ENCODE peak calls at places on chromosomes 6 and 20, in five cellular contexts. G, I, E, L and N are unnamed samples.

GRCh38 chr6:90434096-90434495 is 137.5 kb upstream of the BACH2 start:
- DNase-seq in I (no peak), E (no peak), L (no peak), G (no peak), N (no peak)

GRCh38 chr20:20664795-20665194 is 47.6 kb downstream of the RALGAPA2 start:
- DNase-seq in L (no peak), I (peak; percentile 31), G (peak; percentile 12), E (no peak), N (no peak)

GRCh38 chr20:50559149-50559548 is 49.0 kb downstream of the PTPN1 start:
- DNase-seq in I (no peak), G (no peak), L (no peak), E (no peak), N (no peak)

GRCh38 chr20:2693286-2693995 is 861 bp downstream of the EBF4 start:
- DNase-seq in G (no peak), E (no peak), L (peak; percentile 67), I (peak; percentile 5), N (peak; percentile 25)

GRCh38 chr6:26195376-26195923 is 108.2 kb downstream of the HFE start:
- DNase-seq in E (peak; percentile 95), L (peak; percentile 92), G (peak; percentile 44), I (peak; percentile 97), N (peak; percentile 84)

GRCh38 chr6:122268394-122268793 is 131.1 kb upstream of the HSF2 start:
- DNase-seq in E (no peak), L (no peak), G (no peak), I (no peak), N (no peak)

GRCh38 chr20:13644010-13644409 is 5.3 kb upstream of the TASP1 start:
- DNase-seq in L (no peak), E (peak; percentile 57), G (no peak), I (peak; percentile 19), N (no peak)

GRCh38 chr6:42689371-42689770 is 33.0 kb downstream of the PRPH2 start:
- DNase-seq in G (no peak), E (no peak), I (no peak), L (no peak), N (no peak)

GRCh38 chr6:56400273-56400672 is 152.9 kb upstream of the COL21A1 start:
- DNase-seq in E (no peak), G (no peak), L (no peak), I (no peak), N (no peak)

GRCh38 chr20:7371518-7372158 is 568.6 kb downstream of the HAO1 start:
- DNase-seq in I (peak; percentile 21), E (no peak), G (no peak), L (no peak), N (no peak)

GRCh38 chr6:79463721-79464120 is 73.5 kb downstream of the LCA5 start:
- DNase-seq in L (no peak), I (no peak), G (peak; percentile 17), E (no peak), N (no peak)

GRCh38 chr6:27295301-27296079 is 16.6 kb downstream of the POM121L2 start:
- DNase-seq in L (no peak), I (peak; percentile 66), E (peak; percentile 67), G (no peak), N (no peak)

GRCh38 chr20:44302026-44302669 is 8.9 kb downstream of the FITM2 start:
- DNase-seq in E (no peak), I (no peak), L (no peak), G (no peak), N (no peak)

GRCh38 chr6:6918216-6918983 is 189.4 kb upstream of the RREB1 start:
- DNase-seq in E (peak; percentile 64), G (no peak), I (peak; percentile 70), L (no peak), N (peak; percentile 66)

GRCh38 chr6:6915219-6915618 is 192.5 kb upstream of the RREB1 start:
- DNase-seq in L (no peak), E (no peak), I (peak; percentile 32), G (no peak), N (no peak)

GRCh38 chr6:6916598-6916997 is 191.2 kb upstream of the RREB1 start:
- DNase-seq in G (no peak), E (no peak), L (no peak), I (no peak), N (no peak)

GRCh38 chr6:6913346-6913745 is 194.4 kb upstream of the RREB1 start:
- DNase-seq in E (no peak), I (no peak), L (no peak), G (no peak), N (no peak)

GRCh38 chr6:6915813-6916547 is 191.8 kb upstream of the RREB1 start:
- DNase-seq in L (peak; percentile 80), E (peak; percentile 63), I (peak; percentile 92), G (no peak), N (no peak)
- H3K4me3 ChIP-seq in L (peak overlapping the region; percentile 23), E (peak overlapping the region; percentile 40), I (peak overlapping the region; percentile 20), G (no peak overlapping the region), N (no peak overlapping the region)

DNA sequence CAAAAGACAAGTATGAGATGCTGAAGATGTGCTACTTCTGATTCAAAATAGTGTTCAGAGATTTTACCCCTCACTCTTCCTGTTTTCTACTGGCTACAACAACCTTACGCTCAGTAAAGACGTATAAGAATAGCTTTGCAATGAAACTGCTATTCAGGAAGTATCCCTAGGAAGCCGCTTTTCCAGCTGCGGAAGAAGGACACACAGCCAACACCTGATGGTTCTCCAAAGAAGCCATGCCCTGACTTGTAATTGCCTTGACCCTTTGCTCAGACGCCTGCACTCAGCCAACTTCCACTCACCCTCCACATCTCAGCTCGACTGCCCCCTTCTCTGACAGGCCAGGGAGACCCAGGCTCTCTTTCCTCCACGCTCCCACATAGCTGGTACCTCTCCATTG is 111.6 kb downstream of the DTNBP1 start:
- DNase-seq in L (no peak), E (no peak), I (no peak), G (no peak), N (no peak)
- H3K4me3 ChIP-seq in L (no peak overlapping the region), E (no peak overlapping the region), I (no peak overlapping the region), G (no peak overlapping the region), N (no peak overlapping the region)

GRCh38 chr6:108723594-108723993 is 124.6 kb upstream of the ARMC2 start:
- DNase-seq in I (no peak), L (no peak), E (no peak), G (no peak), N (no peak)

GRCh38 chr6:108719477-108719876 is 128.7 kb upstream of the ARMC2 start:
- DNase-seq in I (no peak), L (no peak), G (no peak), E (no peak), N (no peak)

GRCh38 chr6:108720798-108721197 is 127.4 kb upstream of the ARMC2 start:
- DNase-seq in I (no peak), G (no peak), E (no peak), L (no peak), N (no peak)

GRCh38 chr6:108716801-108717791 is 131.1 kb upstream of the ARMC2 start:
- DNase-seq in G (no peak), E (no peak), L (no peak), I (no peak), N (no peak)

DNA sequence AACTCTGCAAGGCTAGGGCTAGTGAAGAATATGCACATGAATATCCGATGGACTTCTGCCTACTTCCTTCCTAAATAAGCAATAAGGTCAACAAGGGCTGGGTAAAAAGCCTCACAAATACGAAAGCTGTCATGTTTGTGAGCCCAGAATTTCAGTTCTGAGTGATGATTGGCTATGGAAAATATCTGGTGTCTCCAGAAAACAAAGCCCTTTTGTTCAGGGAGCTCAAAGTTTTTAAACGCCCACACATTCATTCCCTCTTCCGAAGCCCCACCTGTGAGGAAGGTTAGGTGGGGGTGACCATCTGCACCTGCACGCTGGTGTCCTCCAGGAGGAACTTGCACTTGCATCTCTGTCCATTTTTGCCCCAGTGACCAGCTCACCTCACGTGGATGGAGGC is 126.9 kb upstream of the ARMC2 start:
- DNase-seq in E (no peak), L (no peak), I (no peak), G (no peak), N (no peak)
- H3K4me3 ChIP-seq in E (no peak overlapping the region), L (no peak overlapping the region), I (no peak overlapping the region), G (no peak overlapping the region), N (no peak overlapping the region)

GRCh38 chr20:52105045-52105572 is 86.5 kb downstream of the ZFP64 start:
- DNase-seq in E (peak; percentile 29), G (peak; percentile 40), L (peak; percentile 28), I (peak; percentile 46), N (peak; percentile 20)
- H3K4me3 ChIP-seq in E (peak overlapping the region; percentile 71), G (peak overlapping the region; percentile 62), L (peak overlapping the region; percentile 20), I (peak overlapping the region; percentile 61), N (no peak overlapping the region)

GRCh38 chr20:35617397-35618031 is 1.9 kb downstream of the SPAG4 start:
- DNase-seq in I (peak; percentile 60), L (peak; percentile 70), G (peak; percentile 49), E (peak; percentile 46), N (peak; percentile 73)

GRCh38 chr20:35618032-35618371 is 2.4 kb downstream of the SPAG4 start:
- DNase-seq in L (no peak), I (no peak), E (no peak), G (no peak), N (no peak)

GRCh38 chr20:35619196-35620095 is 3.8 kb downstream of the SPAG4 start:
- DNase-seq in I (peak; percentile 78), L (peak; percentile 81), E (peak; percentile 63), G (peak; percentile 85), N (peak; percentile 87)

GRCh38 chr20:35616465-35617396 is 1.1 kb downstream of the SPAG4 start:
- DNase-seq in G (no peak), L (peak; percentile 93), E (peak; percentile 99), I (peak; percentile 100), N (peak; percentile 78)

DNA sequence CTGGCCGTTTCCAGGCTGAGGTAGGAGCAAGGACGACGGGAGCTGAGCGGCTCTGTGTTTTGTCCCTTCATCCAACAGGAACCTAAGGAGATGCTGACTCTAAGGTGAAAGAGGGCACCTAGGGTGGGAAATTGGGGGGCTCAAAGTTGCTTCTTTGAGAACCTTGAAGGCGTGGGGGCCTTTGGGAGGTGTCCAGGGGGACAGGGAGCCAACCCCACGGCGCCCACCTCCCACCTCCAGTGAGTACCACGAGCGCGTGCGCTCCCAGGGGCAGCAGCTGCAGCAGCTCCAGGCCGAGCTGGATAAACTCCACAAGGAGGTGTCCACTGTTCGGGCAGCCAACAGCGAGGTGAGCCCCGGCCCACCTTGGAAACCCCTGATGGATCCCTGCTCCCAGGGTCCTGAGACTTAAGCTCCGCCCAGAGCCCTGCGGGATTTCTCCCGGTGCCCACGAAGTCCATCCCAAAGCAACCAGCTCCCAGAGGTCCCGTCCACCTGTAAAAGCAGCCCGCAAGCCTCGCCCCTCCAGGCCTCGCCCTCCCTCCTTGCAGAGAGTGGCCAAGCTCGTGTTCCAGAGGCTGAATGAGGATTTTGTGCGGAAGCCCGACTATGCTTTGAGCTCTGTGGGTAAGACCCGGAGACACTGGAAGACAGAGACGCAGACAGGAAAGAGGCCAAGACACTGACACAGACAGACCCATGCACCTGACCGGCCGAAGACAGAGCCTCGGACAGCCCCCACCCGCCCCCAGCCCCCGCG is 2.9 kb downstream of the SPAG4 start:
- DNase-seq in L (peak; percentile 49), I (peak; percentile 15), G (no peak), E (peak; percentile 19), N (no peak)
- H3K4me3 ChIP-seq in L (peak overlapping the region; percentile 46), I (peak overlapping the region; percentile 54), G (peak overlapping the region; percentile 40), E (peak overlapping the region; percentile 71), N (peak overlapping the region; percentile 74)

GRCh38 chr20:48920527-48921167 is 864 bp upstream of the ARFGEF2 start:
- DNase-seq in E (no peak), I (no peak), G (no peak), L (no peak), N (no peak)
- H3K4me3 ChIP-seq in E (peak overlapping the region; percentile 94), I (peak overlapping the region; percentile 74), G (peak overlapping the region; percentile 76), L (peak overlapping the region; percentile 84), N (peak overlapping the region; percentile 89)

GRCh38 chr6:3228791-3229565 is 1.5 kb upstream of the TUBB2B start:
- DNase-seq in I (no peak), L (no peak), E (no peak), G (peak; percentile 77), N (peak; percentile 71)
- H3K4me3 ChIP-seq in I (no peak overlapping the region), L (no peak overlapping the region), E (no peak overlapping the region), G (peak overlapping the region; percentile 95), N (peak overlapping the region; percentile 52)